ENCODE peak calls at places on chromosome 22, in six cellular contexts. One of them, this sample, is unnamed. For H3K4me1, the result is how much of the 10 kb centered on the place peaks cover.

GRCh38 chr22:25120761-25121212 is 78.9 kb upstream of the CRYBB3 start:
- DNase-seq in esophagus squamous epithelium: no peak
- DNase-seq in tibial artery: no peak
- DNase-seq in colonic mucosa: peak
- DNase-seq in SK-N-SH: no peak
- DNase-seq in mucosa of descending colon: peak
- DNase-seq in this sample: no peak

GRCh38 chr22:25840162-25840561 is 98.2 kb downstream of the MYO18B start:
- DNase-seq in esophagus squamous epithelium: no peak
- DNase-seq in tibial artery: no peak
- DNase-seq in colonic mucosa: no peak
- DNase-seq in SK-N-SH: no peak
- DNase-seq in mucosa of descending colon: no peak
- DNase-seq in this sample: no peak

GRCh38 chr22:24515025-24515338 is 19.9 kb downstream of the UPB1 start:
- DNase-seq in esophagus squamous epithelium: no peak
- DNase-seq in tibial artery: no peak
- DNase-seq in colonic mucosa: no peak
- DNase-seq in SK-N-SH: no peak
- DNase-seq in mucosa of descending colon: no peak
- DNase-seq in this sample: no peak

GRCh38 chr22:24333301-24333700 is 62.7 kb downstream of the SPECC1L start:
- DNase-seq in esophagus squamous epithelium: no peak
- DNase-seq in tibial artery: no peak
- DNase-seq in colonic mucosa: no peak
- DNase-seq in SK-N-SH: no peak
- DNase-seq in mucosa of descending colon: no peak
- DNase-seq in this sample: no peak

GRCh38 chr22:42991010-42991651 is 23.8 kb downstream of the PACSIN2 start:
- DNase-seq in esophagus squamous epithelium: no peak
- DNase-seq in tibial artery: no peak
- DNase-seq in colonic mucosa: peak
- DNase-seq in SK-N-SH: no peak
- DNase-seq in mucosa of descending colon: peak
- DNase-seq in this sample: no peak

GRCh38 chr22:27686534-27686933 is 115.0 kb downstream of the MN1 start:
- DNase-seq in esophagus squamous epithelium: no peak
- DNase-seq in tibial artery: peak
- DNase-seq in colonic mucosa: peak
- DNase-seq in SK-N-SH: no peak
- DNase-seq in mucosa of descending colon: peak
- DNase-seq in this sample: no peak

GRCh38 chr22:27846910-27847309 is 45.4 kb upstream of the MN1 start:
- DNase-seq in esophagus squamous epithelium: no peak
- DNase-seq in tibial artery: no peak
- DNase-seq in colonic mucosa: no peak
- DNase-seq in SK-N-SH: no peak
- DNase-seq in mucosa of descending colon: no peak
- DNase-seq in this sample: no peak

GRCh38 chr22:49847751-49848689 is 5.6 kb upstream of the ZBED4 start:
- DNase-seq in esophagus squamous epithelium: no peak
- DNase-seq in tibial artery: no peak
- DNase-seq in colonic mucosa: peak
- DNase-seq in SK-N-SH: peak
- DNase-seq in mucosa of descending colon: no peak
- DNase-seq in this sample: no peak

GRCh38 chr22:50274311-50274710 is 4.1 kb upstream of the MAPK11 start:
- DNase-seq in esophagus squamous epithelium: no peak
- DNase-seq in tibial artery: no peak
- DNase-seq in colonic mucosa: no peak
- DNase-seq in SK-N-SH: peak
- DNase-seq in mucosa of descending colon: peak
- DNase-seq in this sample: no peak

GRCh38 chr22:38873469-38874411 is 1.7 kb upstream of the CBX6 start:
- DNase-seq in esophagus squamous epithelium: no peak
- DNase-seq in tibial artery: no peak
- DNase-seq in colonic mucosa: no peak
- DNase-seq in SK-N-SH: no peak
- DNase-seq in mucosa of descending colon: no peak
- DNase-seq in this sample: no peak

GRCh38 chr22:42511401-42511891 is 8.2 kb downstream of the RRP7A start:
- DNase-seq in esophagus squamous epithelium: no peak
- DNase-seq in tibial artery: no peak
- DNase-seq in colonic mucosa: peak
- DNase-seq in SK-N-SH: no peak
- DNase-seq in mucosa of descending colon: peak
- DNase-seq in this sample: no peak

GRCh38 chr22:47902646-47903180 is 1140.3 kb downstream of the TBC1D22A start:
- DNase-seq in esophagus squamous epithelium: no peak
- DNase-seq in tibial artery: no peak
- DNase-seq in colonic mucosa: no peak
- DNase-seq in SK-N-SH: no peak
- DNase-seq in mucosa of descending colon: no peak
- DNase-seq in this sample: no peak

GRCh38 chr22:30325724-30326703 is 727 bp downstream of the TBC1D10A start:
- DNase-seq in esophagus squamous epithelium: no peak
- DNase-seq in tibial artery: peak
- DNase-seq in colonic mucosa: peak
- DNase-seq in SK-N-SH: peak
- DNase-seq in mucosa of descending colon: peak
- DNase-seq in this sample: no peak

GRCh38 chr22:27715078-27715477 is 86.5 kb downstream of the MN1 start:
- DNase-seq in esophagus squamous epithelium: no peak
- DNase-seq in tibial artery: no peak
- DNase-seq in colonic mucosa: no peak
- DNase-seq in SK-N-SH: peak
- DNase-seq in mucosa of descending colon: no peak
- DNase-seq in this sample: no peak

GRCh38 chr22:36409911-36410756 is 22.4 kb upstream of the MYH9 start:
- DNase-seq in esophagus squamous epithelium: peak
- DNase-seq in tibial artery: peak
- DNase-seq in colonic mucosa: peak
- DNase-seq in SK-N-SH: no peak
- DNase-seq in mucosa of descending colon: peak
- DNase-seq in this sample: peak

GRCh38 chr22:29517215-29517908 is 36.2 kb downstream of the THOC5 start:
- DNase-seq in esophagus squamous epithelium: no peak
- DNase-seq in tibial artery: no peak
- DNase-seq in colonic mucosa: no peak
- DNase-seq in SK-N-SH: peak
- DNase-seq in mucosa of descending colon: no peak
- DNase-seq in this sample: no peak

GRCh38 chr22:20055654-20056053 is 24.4 kb upstream of the DGCR8 start:
- DNase-seq in esophagus squamous epithelium: no peak
- DNase-seq in tibial artery: no peak
- DNase-seq in colonic mucosa: no peak
- DNase-seq in SK-N-SH: no peak
- DNase-seq in mucosa of descending colon: no peak
- DNase-seq in this sample: no peak

GRCh38 chr22:19148417-19149046 is 1.6 kb downstream of the GSC2 start:
- DNase-seq in esophagus squamous epithelium: no peak
- DNase-seq in tibial artery: no peak
- DNase-seq in colonic mucosa: no peak
- DNase-seq in SK-N-SH: no peak
- DNase-seq in mucosa of descending colon: no peak
- DNase-seq in this sample: no peak

GRCh38 chr22:23237841-23238240 is 57.5 kb downstream of the BCR start:
- DNase-seq in esophagus squamous epithelium: no peak
- DNase-seq in tibial artery: no peak
- DNase-seq in colonic mucosa: no peak
- DNase-seq in SK-N-SH: no peak
- DNase-seq in mucosa of descending colon: no peak
- DNase-seq in this sample: no peak

GRCh38 chr22:42229455-42230149 is 40.9 kb downstream of the TCF20 start:
- DNase-seq in esophagus squamous epithelium: no peak
- DNase-seq in tibial artery: peak
- DNase-seq in colonic mucosa: no peak
- DNase-seq in SK-N-SH: no peak
- DNase-seq in mucosa of descending colon: no peak
- DNase-seq in this sample: no peak

GRCh38 chr22:41800348-41801146 is at the start of gene CCDC134:
- DNase-seq in esophagus squamous epithelium: peak
- DNase-seq in tibial artery: peak
- DNase-seq in colonic mucosa: peak
- DNase-seq in SK-N-SH: peak
- DNase-seq in mucosa of descending colon: peak
- DNase-seq in this sample: peak

GRCh38 chr22:27461470-27461869 is 340.1 kb downstream of the MN1 start:
- DNase-seq in esophagus squamous epithelium: no peak
- DNase-seq in tibial artery: no peak
- DNase-seq in colonic mucosa: no peak
- DNase-seq in SK-N-SH: no peak
- DNase-seq in mucosa of descending colon: no peak
- DNase-seq in this sample: peak

GRCh38 chr22:48299124-48299523 is 1528.5 kb downstream of the BRD1 start:
- DNase-seq in esophagus squamous epithelium: no peak
- DNase-seq in tibial artery: no peak
- DNase-seq in colonic mucosa: peak
- DNase-seq in SK-N-SH: peak
- DNase-seq in mucosa of descending colon: no peak
- DNase-seq in this sample: no peak

GRCh38 chr22:25403752-25404471 is 160.6 kb upstream of the GRK3 start:
- DNase-seq in esophagus squamous epithelium: no peak
- DNase-seq in tibial artery: no peak
- DNase-seq in colonic mucosa: peak
- DNase-seq in SK-N-SH: peak
- DNase-seq in mucosa of descending colon: peak
- DNase-seq in this sample: no peak

GRCh38 chr22:36839356-36840073 is 21.3 kb upstream of the NCF4 start:
- DNase-seq in esophagus squamous epithelium: no peak
- DNase-seq in tibial artery: no peak
- DNase-seq in colonic mucosa: no peak
- DNase-seq in SK-N-SH: no peak
- DNase-seq in mucosa of descending colon: no peak
- DNase-seq in this sample: no peak

GRCh38 chr22:32444068-32444467 is 20.2 kb downstream of the BPIFC start:
- DNase-seq in esophagus squamous epithelium: no peak
- DNase-seq in tibial artery: no peak
- DNase-seq in colonic mucosa: no peak
- DNase-seq in SK-N-SH: peak
- DNase-seq in mucosa of descending colon: peak
- DNase-seq in this sample: no peak
- TF ChIP-seq CTCF in esophagus squamous epithelium: no peak
- TF ChIP-seq CTCF in tibial artery: no peak
- TF ChIP-seq CTCF in colonic mucosa: no peak
- TF ChIP-seq CTCF in SK-N-SH: peak
- TF ChIP-seq CTCF in mucosa of descending colon: no peak
- TF ChIP-seq CTCF in this sample: peak

DNA sequence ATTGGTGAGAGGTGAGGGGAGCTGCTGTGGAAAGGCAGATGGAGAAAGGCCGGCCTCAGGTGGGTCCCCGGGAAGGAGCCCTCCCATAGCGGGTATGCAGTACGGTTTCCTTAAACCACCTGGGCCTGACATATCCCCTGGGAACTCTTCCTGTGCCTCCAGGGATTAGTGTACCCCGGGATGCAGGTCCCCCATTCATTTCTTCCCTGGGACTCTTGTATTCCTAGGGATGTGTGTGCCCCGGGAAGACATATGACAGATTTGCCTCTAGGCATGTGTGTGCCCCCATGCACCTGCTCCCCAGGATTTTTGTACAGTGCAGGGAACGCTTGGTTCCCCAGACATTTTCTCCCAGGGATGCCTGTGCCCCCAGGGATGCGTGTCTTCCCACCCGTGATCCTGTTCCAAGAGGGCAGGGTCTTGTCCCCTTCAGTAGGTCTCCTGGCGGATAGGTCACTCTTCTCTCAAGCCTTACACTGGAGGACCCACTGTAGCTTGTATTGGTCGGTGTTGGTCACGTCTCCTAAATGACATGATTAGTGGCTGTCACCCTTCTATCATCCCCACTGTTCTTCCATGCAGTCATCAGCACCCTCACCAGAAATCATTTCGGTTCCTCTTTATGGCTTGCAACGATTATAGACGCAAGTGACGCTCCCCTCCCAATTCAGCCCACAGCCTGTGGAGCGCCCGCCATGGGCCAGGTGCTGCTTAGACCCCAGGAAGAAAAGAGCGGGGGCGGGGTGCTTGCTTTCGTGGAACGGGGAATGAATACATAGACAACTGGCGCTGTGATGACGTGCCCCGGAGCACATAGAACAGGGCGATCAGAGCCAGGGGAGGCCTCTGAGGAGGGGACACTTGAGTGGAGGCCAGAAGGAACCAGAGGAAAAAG is 1.3 kb downstream of the PARVB start:
- DNase-seq in esophagus squamous epithelium: no peak
- DNase-seq in tibial artery: peak
- DNase-seq in colonic mucosa: peak
- DNase-seq in SK-N-SH: no peak
- DNase-seq in mucosa of descending colon: peak
- DNase-seq in this sample: no peak
- H3K4me1 ChIP-seq in esophagus squamous epithelium: under half
- H3K4me1 ChIP-seq in tibial artery: under half
- H3K4me1 ChIP-seq in colonic mucosa: under half
- H3K4me1 ChIP-seq in SK-N-SH: under half
- H3K4me1 ChIP-seq in mucosa of descending colon: under half
- H3K4me1 ChIP-seq in this sample: under half

DNA sequence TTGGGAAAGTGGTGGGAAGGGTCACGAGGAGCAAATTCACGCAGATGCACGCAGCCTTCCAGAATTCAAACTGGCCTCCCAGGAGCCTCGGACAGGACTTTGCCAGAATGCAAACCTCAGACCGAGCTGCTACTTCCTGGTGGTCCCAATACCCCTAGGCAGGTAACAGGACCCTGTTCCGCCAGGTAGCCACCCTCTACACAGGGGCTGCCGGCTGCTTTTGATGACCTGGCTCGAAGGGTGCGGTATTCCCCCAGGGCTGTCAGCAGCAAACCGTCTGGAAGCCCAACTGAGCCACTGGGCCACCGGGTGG is 81.7 kb downstream of the TRMU start:
- DNase-seq in esophagus squamous epithelium: no peak
- DNase-seq in tibial artery: no peak
- DNase-seq in colonic mucosa: no peak
- DNase-seq in SK-N-SH: no peak
- DNase-seq in mucosa of descending colon: no peak
- DNase-seq in this sample: no peak
- H3K4me3 ChIP-seq in esophagus squamous epithelium: no peak
- H3K4me3 ChIP-seq in tibial artery: no peak
- H3K4me3 ChIP-seq in colonic mucosa: no peak
- H3K4me3 ChIP-seq in SK-N-SH: no peak
- H3K4me3 ChIP-seq in mucosa of descending colon: no peak
- H3K4me3 ChIP-seq in this sample: no peak

GRCh38 chr22:33589297-33589696 is 331.0 kb downstream of the LARGE1 start:
- DNase-seq in esophagus squamous epithelium: no peak
- DNase-seq in tibial artery: no peak
- DNase-seq in colonic mucosa: no peak
- DNase-seq in SK-N-SH: no peak
- DNase-seq in mucosa of descending colon: no peak
- DNase-seq in this sample: no peak

GRCh38 chr22:33598821-33599220 is 321.5 kb downstream of the LARGE1 start:
- DNase-seq in esophagus squamous epithelium: no peak
- DNase-seq in tibial artery: no peak
- DNase-seq in colonic mucosa: no peak
- DNase-seq in SK-N-SH: no peak
- DNase-seq in mucosa of descending colon: no peak
- DNase-seq in this sample: no peak

GRCh38 chr22:33591946-33592345 is 328.3 kb downstream of the LARGE1 start:
- DNase-seq in esophagus squamous epithelium: no peak
- DNase-seq in tibial artery: no peak
- DNase-seq in colonic mucosa: no peak
- DNase-seq in SK-N-SH: no peak
- DNase-seq in mucosa of descending colon: no peak
- DNase-seq in this sample: no peak

GRCh38 chr22:33597274-33597985 is 322.8 kb downstream of the LARGE1 start:
- DNase-seq in esophagus squamous epithelium: no peak
- DNase-seq in tibial artery: no peak
- DNase-seq in colonic mucosa: no peak
- DNase-seq in SK-N-SH: no peak
- DNase-seq in mucosa of descending colon: no peak
- DNase-seq in this sample: no peak

GRCh38 chr22:33593818-33594217 is 326.5 kb downstream of the LARGE1 start:
- DNase-seq in esophagus squamous epithelium: no peak
- DNase-seq in tibial artery: no peak
- DNase-seq in colonic mucosa: no peak
- DNase-seq in SK-N-SH: no peak
- DNase-seq in mucosa of descending colon: no peak
- DNase-seq in this sample: no peak
- TF ChIP-seq CTCF in esophagus squamous epithelium: no peak
- TF ChIP-seq CTCF in tibial artery: no peak
- TF ChIP-seq CTCF in colonic mucosa: no peak
- TF ChIP-seq CTCF in SK-N-SH: no peak
- TF ChIP-seq CTCF in mucosa of descending colon: no peak
- TF ChIP-seq CTCF in this sample: no peak

This sample was measured in RWPE2.